ENCODE peak calls at places on chromosomes 2 and 18, in six cellular contexts. One of them, this sample, is unnamed.

GRCh38 chr2:74204436-74204835 is 6.0 kb downstream of the MTHFD2 start:
- DNase-seq in H9: no peak
- DNase-seq in AG04450: no peak
- DNase-seq in A549: no peak
- DNase-seq in omental fat pad: no peak
- DNase-seq in hepatocyte: no peak
- DNase-seq in this sample: no peak

GRCh38 chr18:61602836-61603235 is 269.6 kb downstream of the CDH20 start:
- DNase-seq in A549: no peak
- DNase-seq in AG04450: no peak
- DNase-seq in omental fat pad: no peak
- DNase-seq in H9: no peak
- DNase-seq in hepatocyte: no peak
- DNase-seq in this sample: no peak

GRCh38 chr2:158357699-158358098 is 98.9 kb downstream of the CCDC148 start:
- DNase-seq in omental fat pad: no peak
- DNase-seq in hepatocyte: no peak
- DNase-seq in H9: no peak
- DNase-seq in AG04450: no peak
- DNase-seq in A549: no peak
- DNase-seq in this sample: no peak

GRCh38 chr2:28430790-28431418 is 38.2 kb downstream of the FOSL2 start:
- DNase-seq in A549: no peak
- DNase-seq in hepatocyte: no peak
- DNase-seq in H9: no peak
- DNase-seq in AG04450: no peak
- DNase-seq in omental fat pad: no peak
- DNase-seq in this sample: no peak

GRCh38 chr2:70936165-70936978 is 672 bp downstream of the ATP6V1B1 start:
- DNase-seq in hepatocyte: no peak
- DNase-seq in omental fat pad: no peak
- DNase-seq in AG04450: no peak
- DNase-seq in H9: peak; percentile 20
- DNase-seq in A549: no peak
- DNase-seq in this sample: peak; percentile 65

GRCh38 chr18:8807502-8807833 is 102.1 kb downstream of the MTCL1 start:
- DNase-seq in H9: no peak
- DNase-seq in A549: no peak
- DNase-seq in omental fat pad: no peak
- DNase-seq in AG04450: no peak
- DNase-seq in hepatocyte: no peak
- DNase-seq in this sample: peak; percentile 11

GRCh38 chr2:178327516-178327915 is 123.5 kb downstream of the PRKRA start:
- DNase-seq in hepatocyte: peak; percentile 34
- DNase-seq in omental fat pad: no peak
- DNase-seq in H9: no peak
- DNase-seq in AG04450: peak; percentile 11
- DNase-seq in A549: no peak
- DNase-seq in this sample: no peak

GRCh38 chr2:74894261-74895030 is 60.5 kb downstream of the HK2 start:
- DNase-seq in hepatocyte: no peak
- DNase-seq in omental fat pad: no peak
- DNase-seq in H9: no peak
- DNase-seq in A549: no peak
- DNase-seq in AG04450: no peak
- DNase-seq in this sample: peak; percentile 60

GRCh38 chr2:166610180-166610919 is 116.3 kb upstream of the SCN7A start:
- DNase-seq in AG04450: no peak
- DNase-seq in hepatocyte: no peak
- DNase-seq in omental fat pad: no peak
- DNase-seq in H9: peak; percentile 75
- DNase-seq in A549: no peak
- DNase-seq in this sample: no peak

GRCh38 chr2:128545829-128546228 is 227.2 kb upstream of the HS6ST1 start:
- DNase-seq in hepatocyte: no peak
- DNase-seq in AG04450: no peak
- DNase-seq in A549: no peak
- DNase-seq in omental fat pad: no peak
- DNase-seq in H9: no peak
- DNase-seq in this sample: peak; percentile 57

GRCh38 chr2:165203689-165204559 is at the start of gene SCN3A:
- DNase-seq in hepatocyte: peak; percentile 64
- DNase-seq in A549: peak; percentile 51
- DNase-seq in omental fat pad: no peak
- DNase-seq in AG04450: peak; percentile 7
- DNase-seq in H9: peak; percentile 36
- DNase-seq in this sample: no peak

GRCh38 chr2:225165052-225165451 is 122.8 kb upstream of the DOCK10 start:
- DNase-seq in omental fat pad: no peak
- DNase-seq in AG04450: peak; percentile 18
- DNase-seq in A549: no peak
- DNase-seq in H9: no peak
- DNase-seq in hepatocyte: no peak
- DNase-seq in this sample: no peak

GRCh38 chr18:21656402-21656801 is 44.3 kb downstream of the SNRPD1 start:
- DNase-seq in AG04450: no peak
- DNase-seq in A549: no peak
- DNase-seq in omental fat pad: no peak
- DNase-seq in hepatocyte: no peak
- DNase-seq in H9: no peak
- DNase-seq in this sample: no peak

GRCh38 chr2:238573065-238573778 is 146.5 kb downstream of the ASB1 start:
- DNase-seq in A549: peak; percentile 26
- DNase-seq in hepatocyte: no peak
- DNase-seq in H9: peak; percentile 79
- DNase-seq in omental fat pad: no peak
- DNase-seq in AG04450: no peak
- DNase-seq in this sample: no peak

GRCh38 chr18:35495821-35496368 is 1.9 kb downstream of the INO80C start:
- DNase-seq in AG04450: peak; percentile 29
- DNase-seq in hepatocyte: no peak
- DNase-seq in omental fat pad: no peak
- DNase-seq in H9: no peak
- DNase-seq in A549: no peak
- DNase-seq in this sample: no peak

GRCh38 chr2:226118471-226119429 is 680.9 kb downstream of the IRS1 start:
- DNase-seq in hepatocyte: peak; percentile 40
- DNase-seq in omental fat pad: peak; percentile 33
- DNase-seq in A549: peak; percentile 91
- DNase-seq in H9: no peak
- DNase-seq in AG04450: peak; percentile 68
- DNase-seq in this sample: no peak

GRCh38 chr2:176126929-176127768 is 2.4 kb upstream of the HOXD8 start:
- DNase-seq in H9: peak; percentile 31
- DNase-seq in hepatocyte: peak; percentile 80
- DNase-seq in A549: peak; percentile 52
- DNase-seq in omental fat pad: peak; percentile 79
- DNase-seq in AG04450: peak; percentile 29
- DNase-seq in this sample: no peak

GRCh38 chr2:61718965-61719364 is 134.9 kb downstream of the FAM161A start:
- DNase-seq in A549: no peak
- DNase-seq in H9: no peak
- DNase-seq in omental fat pad: no peak
- DNase-seq in hepatocyte: no peak
- DNase-seq in AG04450: no peak
- DNase-seq in this sample: no peak

GRCh38 chr2:76270356-76270755 is 559.6 kb upstream of the GCFC2 start:
- DNase-seq in omental fat pad: no peak
- DNase-seq in AG04450: no peak
- DNase-seq in hepatocyte: peak; percentile 66
- DNase-seq in H9: no peak
- DNase-seq in A549: no peak
- DNase-seq in this sample: no peak

GRCh38 chr18:78297048-78297447 is 682.6 kb upstream of the SALL3 start:
- DNase-seq in omental fat pad: no peak
- DNase-seq in AG04450: no peak
- DNase-seq in A549: no peak
- DNase-seq in H9: no peak
- DNase-seq in hepatocyte: no peak
- DNase-seq in this sample: no peak

GRCh38 chr2:187310696-187311095 is 137.4 kb downstream of the CALCRL start:
- DNase-seq in omental fat pad: no peak
- DNase-seq in H9: no peak
- DNase-seq in AG04450: no peak
- DNase-seq in hepatocyte: no peak
- DNase-seq in A549: no peak
- DNase-seq in this sample: no peak

GRCh38 chr2:52974127-52974526 is 793.5 kb upstream of the CHAC2 start:
- DNase-seq in H9: no peak
- DNase-seq in omental fat pad: no peak
- DNase-seq in A549: no peak
- DNase-seq in AG04450: no peak
- DNase-seq in hepatocyte: no peak
- DNase-seq in this sample: no peak

DNA sequence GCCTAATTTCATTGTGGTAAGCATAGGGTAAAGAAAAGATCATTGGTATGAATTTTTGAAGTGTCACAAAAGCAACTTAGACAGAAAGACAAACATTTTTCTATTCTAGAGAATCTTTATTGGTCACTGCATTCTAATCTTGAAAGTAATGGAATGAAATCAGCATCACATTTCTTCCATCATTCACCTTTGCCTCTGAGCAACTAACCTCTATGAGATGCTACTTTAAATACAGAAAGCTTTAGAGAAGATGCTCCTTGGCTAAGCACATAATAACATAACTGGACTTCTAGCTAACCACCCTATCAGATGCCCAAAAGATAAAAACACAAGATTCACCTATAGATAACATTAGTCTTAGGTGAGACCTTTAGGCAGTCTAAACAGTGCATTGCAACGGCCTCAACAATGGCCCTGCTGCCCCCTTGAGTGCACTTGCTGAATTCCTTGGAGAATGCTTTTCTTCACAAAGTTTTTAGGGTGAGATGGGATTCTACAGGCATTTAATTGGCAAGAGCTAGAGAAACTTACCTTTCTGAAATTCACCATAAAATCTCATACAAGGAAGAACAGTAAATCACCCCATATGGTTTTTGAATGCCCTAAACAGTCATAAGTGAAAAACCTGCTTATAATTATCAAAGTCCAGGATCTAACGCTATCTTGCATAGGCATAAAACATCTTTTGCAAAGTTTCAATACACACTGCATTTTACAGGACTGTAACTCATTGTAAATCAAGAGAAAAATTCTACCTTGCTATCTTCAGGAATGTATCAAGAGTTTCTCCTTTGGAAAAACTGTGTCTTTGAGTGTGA is 791.3 kb upstream of the CHAC2 start:
- DNase-seq in A549: peak; percentile 44
- DNase-seq in hepatocyte: peak; percentile 41
- DNase-seq in H9: peak; percentile 51
- DNase-seq in AG04450: peak; percentile 6
- DNase-seq in omental fat pad: no peak
- DNase-seq in this sample: no peak
- TF ChIP-seq CTCF in A549: peak; percentile 58
- TF ChIP-seq CTCF in hepatocyte: peak; percentile 68
- TF ChIP-seq CTCF in H9: peak; percentile 79
- TF ChIP-seq CTCF in AG04450: peak; percentile 89
- TF ChIP-seq CTCF in omental fat pad: no peak
- TF ChIP-seq CTCF in this sample: peak; percentile 48

DNA sequence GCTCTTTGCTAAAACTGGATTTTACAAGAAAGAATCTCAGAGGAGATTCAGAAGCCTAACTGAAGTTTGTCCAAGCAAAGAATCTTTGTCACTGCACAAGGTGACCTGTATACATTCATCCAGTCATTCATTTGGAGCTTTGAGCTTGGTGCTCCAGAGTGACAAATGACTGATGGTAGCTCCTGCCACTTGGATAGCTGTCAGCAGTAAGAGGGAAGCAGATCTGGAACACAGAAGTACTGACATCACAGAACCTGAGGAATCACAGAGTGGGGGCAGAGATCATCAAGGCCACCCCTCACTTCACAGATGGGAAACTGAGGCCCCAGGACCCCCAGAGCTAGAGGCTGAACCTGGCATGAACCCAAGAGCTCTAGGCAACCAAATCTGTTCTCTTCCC is 28.8 kb upstream of the IGFBP2 start:
- DNase-seq in omental fat pad: no peak
- DNase-seq in AG04450: no peak
- DNase-seq in H9: no peak
- DNase-seq in A549: no peak
- DNase-seq in hepatocyte: no peak
- DNase-seq in this sample: no peak
- TF ChIP-seq CTCF in omental fat pad: no peak
- TF ChIP-seq CTCF in AG04450: no peak
- TF ChIP-seq CTCF in H9: no peak
- TF ChIP-seq CTCF in A549: no peak
- TF ChIP-seq CTCF in hepatocyte: no peak
- TF ChIP-seq CTCF in this sample: no peak

DNA sequence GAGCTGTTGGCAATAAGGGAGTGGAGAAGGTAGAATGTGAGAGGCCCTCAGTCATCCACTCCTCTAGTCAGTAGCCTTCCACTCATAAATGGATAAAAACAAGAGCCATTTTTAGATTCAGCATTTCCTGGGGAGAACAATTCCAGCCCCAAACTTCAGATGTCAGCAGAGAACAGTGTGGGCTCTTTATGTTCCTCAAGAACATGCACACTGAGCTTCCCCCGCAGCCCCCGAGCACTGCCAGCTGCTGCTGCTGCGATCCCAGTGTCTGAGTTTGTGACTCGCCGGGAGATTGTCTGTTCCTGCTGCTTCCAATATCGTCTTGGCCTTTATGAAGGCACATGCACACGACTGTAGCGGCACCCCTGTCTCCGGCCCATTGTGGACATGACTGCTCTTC is 143.7 kb upstream of the CTNNA2 start:
- DNase-seq in H9: no peak
- DNase-seq in A549: no peak
- DNase-seq in hepatocyte: no peak
- DNase-seq in AG04450: no peak
- DNase-seq in omental fat pad: no peak
- DNase-seq in this sample: no peak
- TF ChIP-seq CTCF in H9: no peak
- TF ChIP-seq CTCF in A549: no peak
- TF ChIP-seq CTCF in hepatocyte: no peak
- TF ChIP-seq CTCF in AG04450: no peak
- TF ChIP-seq CTCF in omental fat pad: no peak
- TF ChIP-seq CTCF in this sample: no peak

GRCh38 chr2:26471278-26471677 is 6.6 kb downstream of the OTOF start:
- DNase-seq in omental fat pad: no peak
- DNase-seq in hepatocyte: no peak
- DNase-seq in AG04450: no peak
- DNase-seq in H9: no peak
- DNase-seq in A549: no peak
- DNase-seq in this sample: no peak
- TF ChIP-seq CTCF in omental fat pad: no peak
- TF ChIP-seq CTCF in hepatocyte: no peak
- TF ChIP-seq CTCF in AG04450: no peak
- TF ChIP-seq CTCF in H9: peak; percentile 56
- TF ChIP-seq CTCF in A549: no peak
- TF ChIP-seq CTCF in this sample: no peak